ENCODE peak calls at places on chromosomes 5 and 9, in ten cellular contexts. R is pancreas, T is ascending aorta, S is sigmoid colon, L is transverse colon, Y is breast epithelium, V is endothelial cell of umbilical vein, Q is stomach, J is ovary, W is PC-9. P is an unnamed sample.

GRCh38 chr5:143011621-143012020 is 241.4 kb downstream of the ARHGAP26 start:
- DNase-seq in R (no peak), T (no peak), S (no peak), L (no peak), Y (no peak), V (no peak), Q (no peak), J (no peak), W (no peak), P (no peak)

GRCh38 chr5:123119334-123119986 is 30.4 kb downstream of the PRDM6 start:
- DNase-seq in R (peak; percentile 15), T (no peak), S (no peak), L (no peak), Y (no peak), V (no peak), Q (no peak), J (peak; percentile 28), W (peak; percentile 51), P (peak; percentile 66)

GRCh38 chr9:2967779-2968178 is 123.9 kb upstream of the PUM3 start:
- DNase-seq in R (no peak), T (no peak), S (no peak), L (no peak), Y (no peak), V (no peak), Q (no peak), J (no peak), W (no peak), P (no peak)

GRCh38 chr9:71384343-71384742 is 262.9 kb upstream of the TRPM3 start:
- DNase-seq in R (no peak), T (no peak), S (no peak), L (no peak), Y (no peak), V (no peak), Q (no peak), J (no peak), W (no peak), P (no peak)

GRCh38 chr9:134056483-134057310 is 11.1 kb downstream of the BRD3 start:
- DNase-seq in R (peak; percentile 78), T (peak; percentile 58), S (peak; percentile 68), L (peak; percentile 12), Y (no peak), V (no peak), Q (no peak), J (peak; percentile 18), W (no peak), P (no peak)

GRCh38 chr5:25028994-25029393 is 384.2 kb upstream of the CDH10 start:
- DNase-seq in R (peak; percentile 20), T (no peak), S (peak; percentile 62), L (no peak), Y (no peak), V (no peak), Q (no peak), J (no peak), W (no peak), P (peak; percentile 10)

GRCh38 chr5:33148076-33148501 is 292.7 kb upstream of the TARS1 start:
- DNase-seq in R (no peak), T (peak; percentile 77), S (peak; percentile 78), L (no peak), Y (no peak), V (no peak), Q (no peak), J (peak; percentile 33), W (peak; percentile 81), P (peak; percentile 31)

GRCh38 chr5:113068559-113068958 is 92.0 kb downstream of the DCP2 start:
- DNase-seq in R (no peak), T (no peak), S (no peak), L (no peak), Y (no peak), V (no peak), Q (no peak), J (peak; percentile 15), W (no peak), P (no peak)

GRCh38 chr9:133519693-133520092 is 5.1 kb downstream of the MYMK start:
- DNase-seq in R (peak; percentile 6), T (no peak), S (no peak), L (no peak), Y (no peak), V (no peak), Q (no peak), J (no peak), W (no peak), P (no peak)

GRCh38 chr9:104074876-104075275 is 19.2 kb upstream of the SMC2 start:
- DNase-seq in R (no peak), T (no peak), S (no peak), L (no peak), Y (no peak), V (no peak), Q (no peak), J (no peak), W (peak; percentile 61), P (peak; percentile 12)

GRCh38 chr5:124651663-124652513 is 94.6 kb downstream of the ZNF608 start:
- DNase-seq in R (peak; percentile 88), T (peak; percentile 84), S (peak; percentile 91), L (peak; percentile 86), Y (peak; percentile 69), V (peak; percentile 92), Q (peak; percentile 82), J (peak; percentile 81), W (peak; percentile 38), P (peak; percentile 86)

GRCh38 chr9:90142580-90142979 is 500.0 kb downstream of the DIRAS2 start:
- DNase-seq in R (no peak), T (no peak), S (no peak), L (peak; percentile 69), Y (no peak), V (peak; percentile 31), Q (peak; percentile 74), J (no peak), W (no peak), P (peak; percentile 82)

GRCh38 chr5:4643960-4644359 is 496.2 kb upstream of the ADAMTS16 start:
- DNase-seq in R (no peak), T (no peak), S (no peak), L (no peak), Y (no peak), V (no peak), Q (no peak), J (no peak), W (no peak), P (no peak)

GRCh38 chr5:81994679-81995078 is 22.9 kb downstream of the ATG10 start:
- DNase-seq in R (no peak), T (no peak), S (no peak), L (no peak), Y (no peak), V (no peak), Q (no peak), J (no peak), W (no peak), P (no peak)

GRCh38 chr9:113748135-113748534 is 128.0 kb upstream of the ZNF618 start:
- DNase-seq in R (no peak), T (no peak), S (no peak), L (no peak), Y (no peak), V (no peak), Q (no peak), J (no peak), W (no peak), P (no peak)

GRCh38 chr5:31809037-31809910 is 170.3 kb downstream of the PDZD2 start:
- DNase-seq in R (no peak), T (peak; percentile 79), S (peak; percentile 80), L (peak; percentile 26), Y (peak; percentile 42), V (peak; percentile 48), Q (peak; percentile 55), J (peak; percentile 54), W (no peak), P (peak; percentile 82)

GRCh38 chr5:72654231-72654630 is 147.0 kb upstream of the ZNF366 start:
- DNase-seq in R (no peak), T (no peak), S (no peak), L (no peak), Y (no peak), V (no peak), Q (no peak), J (no peak), W (no peak), P (no peak)
- TF ChIP-seq CTCF in R (no peak), T (no peak), S (no peak), L (no peak), Y (no peak), V (no peak), Q (no peak), J (no peak), W (no peak), P (no peak)

GRCh38 chr5:74641014-74641777 is 668 bp upstream of the ENC1 start:
- DNase-seq in R (peak; percentile 87), T (peak; percentile 78), S (peak; percentile 81), L (peak; percentile 93), Y (peak; percentile 54), V (peak; percentile 80), Q (peak; percentile 80), J (peak; percentile 73), W (peak; percentile 91), P (peak; percentile 95)
- H3K27ac ChIP-seq in R (peak overlapping the region; percentile 72), T (peak overlapping the region; percentile 45), S (peak overlapping the region; percentile 67), L (peak overlapping the region; percentile 92), Y (peak overlapping the region; percentile 85), V (peak overlapping the region; percentile 91), Q (peak overlapping the region; percentile 94), J (peak overlapping the region; percentile 60), W (peak overlapping the region; percentile 98), P (peak overlapping the region; percentile 97)

DNA sequence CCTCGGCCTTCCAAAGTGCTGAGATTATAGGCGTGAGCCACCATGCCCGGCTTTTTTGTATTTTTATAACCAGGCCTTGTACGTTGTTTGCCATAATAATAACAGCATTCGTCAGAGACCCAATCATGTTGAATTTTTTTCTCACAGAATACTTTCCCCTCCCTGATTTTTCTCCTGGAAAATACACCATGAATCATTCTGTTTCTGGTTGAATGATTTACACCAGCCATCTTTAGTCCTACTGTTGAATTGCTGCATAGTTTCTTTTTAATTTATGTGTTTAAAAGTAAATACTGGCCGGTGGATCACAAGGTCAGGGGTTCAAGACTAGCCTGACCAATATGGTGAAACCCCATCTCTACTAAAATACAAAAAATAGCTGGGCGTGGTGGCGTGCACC is 3.5 kb downstream of the CNOT8 start:
- DNase-seq in R (no peak), T (peak; percentile 18), S (no peak), L (no peak), Y (no peak), V (no peak), Q (no peak), J (no peak), W (no peak), P (no peak)
- H3K4me1 ChIP-seq in R (peaks cover 24% of the 10 kb centered on the region), T (no peaks in the 10 kb centered on the region), S (no peaks in the 10 kb centered on the region), L (peaks cover 51% of the 10 kb centered on the region), Y (peaks cover 5% of the 10 kb centered on the region), V (peaks cover 24% of the 10 kb centered on the region), Q (peaks cover 67% of the 10 kb centered on the region), J (peaks cover 11% of the 10 kb centered on the region), W (peaks cover 19% of the 10 kb centered on the region), P (peaks cover 6% of the 10 kb centered on the region)

DNA sequence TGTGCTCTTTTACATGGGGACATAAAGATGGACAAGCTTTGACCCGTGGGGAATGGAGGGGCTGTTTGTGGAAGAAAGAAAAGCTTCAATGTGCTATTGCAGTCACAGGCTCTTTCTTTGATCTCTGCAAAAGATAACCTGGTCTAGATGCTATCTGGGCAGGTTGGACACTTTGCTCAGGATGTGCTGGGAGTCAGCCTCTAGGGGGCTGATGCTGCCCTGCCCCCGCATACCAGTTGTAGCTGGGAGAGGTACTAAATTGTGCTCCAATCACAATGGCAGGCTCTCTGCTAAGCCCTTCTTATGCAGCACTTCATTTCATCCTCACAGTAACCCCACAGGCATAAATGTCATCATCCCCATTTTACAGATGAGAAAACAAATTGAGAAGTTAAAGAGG is 67.2 kb downstream of the PSD2 start:
- DNase-seq in R (no peak), T (no peak), S (no peak), L (no peak), Y (no peak), V (no peak), Q (no peak), J (no peak), W (no peak), P (no peak)
- TF ChIP-seq CTCF in R (no peak), T (no peak), S (no peak), L (no peak), Y (no peak), V (no peak), Q (no peak), J (no peak), W (no peak), P (no peak)